ENCODE peak calls at places on chromosomes 5 and 9, in five cellular contexts. L is Calu3; U is HepG2; J is CD4-positive, alpha-beta T cell; C is esophagus muscularis mucosa. B is an unnamed sample.

GRCh38 chr5:34570721-34571379 is 85.3 kb upstream of the RAI14 start:
- DNase-seq in C (no peak), L (no peak), U (no peak), J (no peak), B (no peak)

GRCh38 chr5:180868960-180869359 is 7.9 kb upstream of the ZFP62 start:
- DNase-seq in C (peak; percentile 96), L (peak; percentile 92), J (peak; percentile 38), U (peak; percentile 66), B (peak; percentile 71)

GRCh38 chr5:149831492-149831891 is 101.4 kb downstream of the PPARGC1B start:
- DNase-seq in U (no peak), C (no peak), J (no peak), L (peak; percentile 53), B (no peak)

GRCh38 chr9:35757527-35758275 is 3.6 kb upstream of the MSMP start:
- DNase-seq in U (peak; percentile 35), C (no peak), L (no peak), J (no peak), B (no peak)

GRCh38 chr5:143947313-143947712 is 135.4 kb downstream of the HMHB1 start:
- DNase-seq in U (no peak), J (no peak), C (no peak), L (no peak), B (no peak)

GRCh38 chr9:127280880-127281660 is 16.5 kb downstream of the GARNL3 start:
- DNase-seq in U (no peak), C (peak; percentile 70), J (no peak), L (no peak), B (no peak)

GRCh38 chr5:139636975-139637408 is 11.2 kb upstream of the CXXC5 start:
- DNase-seq in U (no peak), L (no peak), C (no peak), J (no peak), B (no peak)

GRCh38 chr9:20624201-20625002 is 2.1 kb upstream of the MLLT3 start:
- DNase-seq in C (no peak), L (peak; percentile 42), J (no peak), U (peak; percentile 64), B (no peak)

GRCh38 chr5:139593716-139594319 is 32.7 kb downstream of the UBE2D2 start:
- DNase-seq in U (no peak), J (no peak), C (no peak), L (peak; percentile 67), B (no peak)

GRCh38 chr5:57900356-57900944 is 417.8 kb upstream of the ACTBL2 start:
- DNase-seq in L (no peak), J (no peak), U (no peak), C (no peak), B (no peak)

DNA sequence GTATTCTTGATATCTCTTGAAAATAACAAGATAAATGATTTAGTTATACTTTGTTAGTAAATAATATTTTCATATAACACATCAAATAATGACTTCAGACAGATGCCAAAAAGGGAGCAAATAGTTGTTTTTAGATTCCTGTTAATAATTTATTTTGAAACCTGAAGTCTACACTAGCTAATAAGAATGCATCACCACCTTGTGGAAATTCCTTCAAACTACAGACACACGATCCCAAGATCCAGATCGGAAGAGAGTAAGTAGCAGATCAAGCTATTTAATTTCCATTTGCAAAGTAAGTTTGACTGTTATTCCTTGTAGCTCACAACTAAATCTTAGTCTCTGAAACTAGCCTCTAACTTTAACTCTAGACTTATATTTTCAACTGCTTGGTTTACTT is 35.5 kb upstream of the ISL1 start:
- DNase-seq in L (no peak), J (no peak), C (no peak), U (peak; percentile 4), B (no peak)
- TF ChIP-seq CTCF in L (peak; percentile 19), J (no peak), C (no peak), U (peak; percentile 6), B (no peak)

GRCh38 chr5:79510638-79511037 is 3.3 kb downstream of the HOMER1 start:
- DNase-seq in L (no peak), C (no peak), J (no peak), U (no peak), B (no peak)

GRCh38 chr5:79512692-79513518 is 1.0 kb downstream of the HOMER1 start:
- DNase-seq in J (peak; percentile 1), C (no peak), U (no peak), L (peak; percentile 33), B (no peak)

GRCh38 chr5:79511945-79512493 is 1.9 kb downstream of the HOMER1 start:
- DNase-seq in C (no peak), U (no peak), J (no peak), L (no peak), B (no peak)

GRCh38 chr5:79514391-79515105 is 614 bp upstream of the HOMER1 start:
- DNase-seq in J (peak; percentile 83), U (peak; percentile 72), C (peak; percentile 97), L (peak; percentile 95), B (peak; percentile 88)

DNA sequence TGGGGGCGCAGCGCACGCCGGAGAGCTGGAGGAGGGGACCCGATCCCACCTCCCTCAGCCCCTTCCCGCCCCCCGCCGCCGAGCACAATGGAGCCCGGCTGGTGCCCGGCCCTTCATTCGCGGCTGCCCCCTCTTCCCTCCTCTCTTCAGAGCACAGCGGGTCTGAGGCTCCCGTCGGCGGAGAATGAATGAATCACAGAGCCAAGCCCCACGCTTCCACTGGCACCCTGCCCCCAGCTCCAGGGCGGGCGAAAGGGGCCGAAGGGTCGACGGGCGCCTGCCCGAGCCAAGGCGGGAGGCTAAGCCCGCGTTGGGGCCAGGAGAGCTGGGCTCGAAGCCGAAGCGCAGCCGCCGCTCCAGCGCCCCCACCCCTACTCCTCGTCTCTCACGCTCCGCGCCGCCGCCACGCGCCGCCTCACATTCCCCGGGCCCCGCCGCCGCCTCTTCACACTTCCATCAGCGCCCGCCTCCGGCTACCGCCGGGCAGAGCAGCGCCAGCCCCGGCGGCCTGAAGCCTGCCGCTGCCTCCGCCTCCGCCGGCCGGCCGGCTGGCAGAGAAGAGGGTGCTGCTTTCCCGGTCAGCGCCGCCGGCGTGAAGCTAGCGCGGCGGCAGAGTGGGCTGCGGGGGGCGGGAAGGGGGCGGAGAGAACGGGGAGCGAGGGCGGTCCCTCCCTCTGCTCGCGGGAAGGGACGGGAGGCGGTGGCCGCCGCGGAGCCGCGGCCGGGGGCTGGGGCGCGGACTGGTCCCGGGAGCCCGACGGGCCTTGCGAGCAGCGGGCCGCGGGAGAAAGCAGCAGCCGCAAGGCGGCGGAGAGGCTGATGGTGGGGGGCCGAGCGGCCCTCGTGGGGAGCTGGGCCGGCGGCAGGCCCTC is at the start of gene HOMER1:
- DNase-seq in U (peak; percentile 58), L (peak; percentile 89), C (no peak), J (peak; percentile 62), B (peak; percentile 49)
- TF ChIP-seq CTCF in U (peak; percentile 29), L (no peak), C (no peak), J (no peak), B (no peak)

GRCh38 chr5:111697881-111698757 is 58.9 kb downstream of the NREP start:
- DNase-seq in C (no peak), J (no peak), U (no peak), L (no peak), B (no peak)
- TF ChIP-seq CTCF in C (no peak), J (no peak), U (peak; percentile 34), L (no peak), B (no peak)

GRCh38 chr9:29793970-29794369 is 2220.7 kb upstream of the C9orf72 start:
- DNase-seq in J (no peak), U (no peak), L (no peak), C (no peak), B (no peak)
- TF ChIP-seq CTCF in J (no peak), U (no peak), L (no peak), C (no peak), B (no peak)

GRCh38 chr5:125719681-125720676 is 703.2 kb upstream of the GRAMD2B start:
- DNase-seq in C (no peak), U (peak; percentile 94), J (no peak), L (no peak), B (no peak)
- TF ChIP-seq CTCF in C (no peak), U (no peak), J (no peak), L (no peak), B (no peak)

GRCh38 chr5:54981928-54982327 is 3.5 kb downstream of the ESM1 start:
- DNase-seq in L (no peak), C (peak; percentile 77), J (no peak), U (no peak), B (no peak)

GRCh38 chr5:54988817-54989216 is 3.4 kb upstream of the ESM1 start:
- DNase-seq in L (no peak), C (no peak), U (no peak), J (no peak), B (no peak)

GRCh38 chr5:54988218-54988617 is 2.8 kb upstream of the ESM1 start:
- DNase-seq in C (no peak), J (no peak), L (no peak), U (no peak), B (no peak)

GRCh38 chr5:54986269-54986654 is 869 bp upstream of the ESM1 start:
- DNase-seq in U (no peak), J (no peak), C (no peak), L (no peak), B (no peak)

DNA sequence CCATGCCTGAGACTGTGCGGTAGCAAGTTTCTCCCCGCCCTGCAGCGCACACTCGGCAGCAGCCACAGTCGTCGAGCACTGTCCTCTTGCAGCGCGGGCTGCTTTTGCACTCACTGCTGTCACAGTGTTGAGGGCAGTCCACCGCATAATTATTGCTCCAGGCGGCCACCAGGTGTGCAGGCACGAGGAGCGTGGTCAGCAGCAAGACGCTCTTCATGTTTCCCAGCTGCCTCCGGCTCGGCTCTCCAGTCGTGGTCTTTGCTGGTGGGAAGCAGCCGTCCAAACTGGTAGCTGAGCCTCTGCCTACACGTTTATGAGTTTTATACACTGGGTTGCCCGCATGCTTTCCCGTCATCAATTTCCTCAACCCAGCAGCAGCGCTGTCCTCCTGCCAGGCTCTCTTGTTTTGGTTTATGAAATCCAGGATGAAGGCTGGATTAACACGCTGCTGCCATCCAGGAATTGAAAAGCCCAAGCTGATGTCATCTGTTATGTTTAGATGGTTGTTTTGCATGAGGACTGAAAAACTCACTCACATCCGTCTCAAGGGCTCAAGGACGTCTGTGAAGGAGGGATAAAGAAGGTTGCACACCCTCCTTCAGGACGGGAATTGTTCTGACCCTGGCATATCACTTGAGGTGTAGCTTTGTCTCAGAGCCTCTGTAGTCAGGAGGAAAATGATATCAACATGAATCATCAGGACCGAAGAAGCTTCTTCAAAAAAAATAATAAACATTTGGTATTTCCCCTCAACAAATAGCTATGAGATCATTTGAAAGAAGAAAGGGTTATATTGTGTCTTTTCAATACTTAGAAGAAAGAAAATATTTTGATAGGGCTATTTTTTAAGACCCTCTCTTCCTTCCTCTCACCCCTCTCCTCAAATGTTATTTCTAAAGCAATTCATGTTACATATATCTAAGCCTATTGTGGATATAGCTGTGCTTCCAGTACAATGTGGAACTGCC is at the start of gene ESM1:
- DNase-seq in L (peak; percentile 20), J (no peak), U (no peak), C (peak; percentile 84), B (no peak)
- TF ChIP-seq CTCF in L (no peak), J (no peak), U (no peak), C (no peak), B (no peak)

GRCh38 chr5:107388111-107388861 is 282.5 kb downstream of the EFNA5 start:
- DNase-seq in U (no peak), J (no peak), L (peak; percentile 25), C (no peak), B (no peak)

GRCh38 chr5:107391787-107392186 is 278.9 kb downstream of the EFNA5 start:
- DNase-seq in J (no peak), L (no peak), C (no peak), U (no peak), B (no peak)

GRCh38 chr5:107389769-107390168 is 281.0 kb downstream of the EFNA5 start:
- DNase-seq in C (no peak), U (no peak), J (no peak), L (no peak), B (peak; percentile 65)

GRCh38 chr5:107385701-107386100 is 285.0 kb downstream of the EFNA5 start:
- DNase-seq in J (no peak), C (no peak), L (no peak), U (no peak), B (no peak)

GRCh38 chr5:107389130-107389553 is 281.6 kb downstream of the EFNA5 start:
- DNase-seq in U (no peak), C (no peak), J (no peak), L (peak; percentile 67), B (peak; percentile 72)
- TF ChIP-seq CTCF in U (no peak), C (no peak), J (no peak), L (no peak), B (peak; percentile 23)